ENCODE peak calls at places on chromosomes 4 and X, in four cellular contexts. S is HepG2, V is H1, Y is K562. B is an unnamed sample.

GRCh38 chrX:129478516-129478915 is 44.8 kb downstream of the SMARCA1 start:
- DNase-seq in S (no peak), V (no peak), Y (no peak), B (no peak)

GRCh38 chrX:125205084-125205917 is 114.4 kb upstream of the TEX13C start:
- DNase-seq in S (no peak), V (no peak), Y (no peak), B (no peak)

GRCh38 chrX:152878976-152879755 is 18.7 kb upstream of the ZNF185 start:
- DNase-seq in S (no peak), V (no peak), Y (no peak), B (no peak)

GRCh38 chr4:38310446-38311043 is 350.3 kb downstream of the PTTG2 start:
- DNase-seq in S (no peak), V (no peak), Y (no peak), B (peak)

GRCh38 chrX:102787283-102787682 is 66.7 kb downstream of the GPRASP3 start:
- DNase-seq in S (no peak), V (no peak), Y (no peak), B (no peak)

GRCh38 chr4:77591532-77591931 is 14.1 kb upstream of the CXCL13 start:
- DNase-seq in S (no peak), V (no peak), Y (no peak), B (no peak)

GRCh38 chrX:153662266-153662665 is 11.3 kb downstream of the PNCK start:
- DNase-seq in S (peak), V (no peak), Y (peak), B (no peak)

GRCh38 chr4:29390921-29391320 is 1329.2 kb upstream of the PCDH7 start:
- DNase-seq in S (no peak), V (no peak), Y (no peak), B (no peak)

GRCh38 chr4:3207531-3208037 is 41.4 kb upstream of the MSANTD1 start:
- DNase-seq in S (peak), V (no peak), Y (no peak), B (no peak)

GRCh38 chrX:111040377-111041017 is 55.5 kb upstream of the PAK3 start:
- DNase-seq in S (no peak), V (no peak), Y (no peak), B (no peak)

GRCh38 chrX:56986138-56986537 is 9.2 kb downstream of the SPIN3 start:
- DNase-seq in S (no peak), V (no peak), Y (no peak), B (no peak)

GRCh38 chr4:83305187-83305586 is 20.6 kb upstream of the COQ2 start:
- DNase-seq in S (no peak), V (no peak), Y (no peak), B (no peak)

GRCh38 chr4:16896871-16897270 is 1.6 kb downstream of the LDB2 start:
- DNase-seq in S (no peak), V (no peak), Y (no peak), B (no peak)

GRCh38 chr4:76799139-76799538 is 98.8 kb downstream of the SOWAHB start:
- DNase-seq in S (no peak), V (no peak), Y (no peak), B (no peak)

GRCh38 chrX:47577424-47577823 is 4.8 kb upstream of the TIMP1 start:
- DNase-seq in S (no peak), V (no peak), Y (no peak), B (no peak)

GRCh38 chr4:3267576-3268394 is 18.8 kb downstream of the MSANTD1 start:
- DNase-seq in S (no peak), V (no peak), Y (no peak), B (no peak)

GRCh38 chr4:80268081-80268823 is 1.8 kb downstream of the FGF5 start:
- DNase-seq in S (no peak), V (no peak), Y (no peak), B (no peak)

GRCh38 chrX:10133980-10134676 is 22.6 kb upstream of the CLCN4 start:
- DNase-seq in S (no peak), V (no peak), Y (peak), B (no peak)

GRCh38 chrX:151830911-151831310 is 81.8 kb upstream of the MAGEA4 start:
- DNase-seq in S (no peak), V (no peak), Y (no peak), B (no peak)

GRCh38 chr4:88382621-88383020 is 4.0 kb downstream of the HERC6 start:
- DNase-seq in S (no peak), V (no peak), Y (no peak), B (no peak)

GRCh38 chr4:5705672-5706310 is 2.6 kb downstream of the EVC2 start:
- DNase-seq in S (no peak), V (no peak), Y (peak), B (no peak)

GRCh38 chr4:77052352-77052751 is 23.4 kb downstream of the CCNI start:
- DNase-seq in S (peak), V (no peak), Y (peak), B (no peak)

GRCh38 chr4:147136308-147136707 is 190.6 kb upstream of the TTC29 start:
- DNase-seq in S (no peak), V (no peak), Y (no peak), B (no peak)

GRCh38 chr4:157728215-157728614 is 444.6 kb downstream of the GASK1B start:
- DNase-seq in S (no peak), V (no peak), Y (no peak), B (no peak)

GRCh38 chr4:174228988-174229387 is 54.5 kb downstream of the FBXO8 start:
- DNase-seq in S (no peak), V (no peak), Y (no peak), B (no peak)

GRCh38 chr4:159902648-159903047 is 799.8 kb downstream of the RAPGEF2 start:
- DNase-seq in S (no peak), V (no peak), Y (no peak), B (no peak)

GRCh38 chr4:26719954-26720552 is 136.2 kb downstream of the TBC1D19 start:
- DNase-seq in S (no peak), V (no peak), Y (no peak), B (no peak)

GRCh38 chr4:23855912-23856605 is 33.8 kb downstream of the PPARGC1A start:
- DNase-seq in S (peak), V (no peak), Y (no peak), B (no peak)

GRCh38 chrX:56792270-56793111 is 63.4 kb downstream of the NBDY start:
- DNase-seq in S (no peak), V (no peak), Y (no peak), B (no peak)

GRCh38 chrX:18899796-18900380 is 84.0 kb downstream of the PHKA2 start:
- DNase-seq in S (no peak), V (no peak), Y (no peak), B (no peak)

GRCh38 chr4:2462992-2463762 is 5.7 kb upstream of the RNF4 start:
- DNase-seq in S (no peak), V (no peak), Y (no peak), B (no peak)

GRCh38 chr4:37675587-37676290 is 10.4 kb downstream of the RELL1 start:
- DNase-seq in S (no peak), V (no peak), Y (no peak), B (peak)

GRCh38 chr4:76677571-76678326 is 220.2 kb downstream of the SOWAHB start:
- DNase-seq in S (no peak), V (no peak), Y (no peak), B (no peak)

GRCh38 chr4:101201421-101201820 is 145.9 kb downstream of the PPP3CA start:
- DNase-seq in S (no peak), V (no peak), Y (no peak), B (no peak)

GRCh38 chrX:44218465-44218864 is 125.0 kb downstream of the EFHC2 start:
- DNase-seq in S (no peak), V (no peak), Y (no peak), B (no peak)

GRCh38 chr4:117096462-117096861 is 11.1 kb upstream of the TRAM1L1 start:
- DNase-seq in S (no peak), V (no peak), Y (no peak), B (no peak)

GRCh38 chr4:2299794-2300193 is 37.9 kb upstream of the MXD4 start:
- DNase-seq in S (no peak), V (no peak), Y (no peak), B (no peak)

GRCh38 chr4:1201851-1202525 is 29.6 kb upstream of the SPON2 start:
- DNase-seq in S (no peak), V (no peak), Y (no peak), B (peak)
- TF ChIP-seq TAF1 in S (no peak), V (no peak), Y (no peak), B (no peak)

GRCh38 chr4:152500798-152501434 is 35.0 kb downstream of the FBXW7 start:
- DNase-seq in S (peak), V (peak), Y (peak), B (no peak)
- TF ChIP-seq POLR2AphosphoS5 in S (no peak), V (no peak), Y (no peak), B (no peak)

DNA sequence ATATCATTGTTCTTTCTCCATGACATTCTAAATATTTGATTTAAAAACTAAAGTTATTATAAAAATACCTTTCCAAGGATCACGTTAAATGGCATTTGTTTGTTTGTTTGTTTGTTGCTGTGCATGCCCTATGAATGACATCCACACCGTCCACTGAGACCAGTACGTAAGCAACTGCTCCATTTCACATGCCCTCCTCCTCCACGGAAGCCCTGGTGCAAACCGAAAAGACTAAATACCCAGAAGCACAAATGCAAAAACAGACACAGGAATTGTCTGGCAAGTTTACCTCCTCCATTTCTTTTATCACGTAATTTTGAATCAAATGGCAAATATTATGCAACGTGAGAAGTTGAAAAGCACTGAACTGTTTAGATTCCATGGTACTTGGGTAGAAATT is 23.6 kb downstream of the IRF2 start:
- DNase-seq in S (no peak), V (no peak), Y (no peak), B (no peak)
- TF ChIP-seq TAF1 in S (no peak), V (no peak), Y (no peak), B (no peak)

GRCh38 chr4:96521046-96521536 is 681.2 kb downstream of the PDHA2 start:
- DNase-seq in S (no peak), V (no peak), Y (no peak), B (no peak)

GRCh38 chr4:96524311-96524875 is 684.5 kb downstream of the PDHA2 start:
- DNase-seq in S (no peak), V (no peak), Y (no peak), B (no peak)

GRCh38 chr4:96519291-96519690 is 679.4 kb downstream of the PDHA2 start:
- DNase-seq in S (no peak), V (no peak), Y (no peak), B (no peak)
- TF ChIP-seq POLR2AphosphoS5 in S (no peak), V (no peak), Y (no peak), B (no peak)

GRCh38 chrX:118360429-118361125 is 14.7 kb downstream of the WDR44 start:
- DNase-seq in S (no peak), V (no peak), Y (no peak), B (no peak)
- TF ChIP-seq TAF1 in S (no peak), V (no peak), Y (no peak), B (no peak)

GRCh38 chr4:169099775-169100180 is 89.7 kb upstream of the CBR4 start:
- DNase-seq in S (peak), V (no peak), Y (no peak), B (no peak)
- TF ChIP-seq POLR2AphosphoS5 in S (no peak), V (no peak), Y (no peak), B (no peak)

DNA sequence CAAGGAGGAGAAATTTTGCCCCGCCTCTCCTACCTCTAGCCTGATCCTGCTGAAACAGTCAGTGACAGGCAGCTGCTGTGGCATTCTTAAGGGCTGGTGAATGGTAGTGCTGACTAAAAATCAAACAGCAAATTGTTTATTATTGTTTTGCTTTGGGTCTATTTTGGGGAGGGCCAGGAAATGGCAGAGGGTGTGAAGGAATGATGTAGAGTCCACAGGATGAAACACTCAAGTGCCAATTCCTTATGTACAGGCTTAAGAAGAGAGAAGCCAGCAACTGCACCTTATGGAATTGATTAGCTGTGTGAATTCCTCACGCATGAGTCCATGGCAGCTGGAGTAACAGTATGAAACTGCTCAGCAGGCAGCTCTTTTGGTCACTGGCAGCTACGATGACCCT is 39.7 kb downstream of the VEGFC start:
- DNase-seq in S (no peak), V (no peak), Y (no peak), B (no peak)
- TF ChIP-seq TAF1 in S (no peak), V (no peak), Y (no peak), B (no peak)

GRCh38 chr4:153649572-153649991 is 34.5 kb upstream of the TLR2 start:
- DNase-seq in S (peak), V (no peak), Y (no peak), B (no peak)

GRCh38 chr4:153655004-153655541 is 29.0 kb upstream of the TLR2 start:
- DNase-seq in S (peak), V (no peak), Y (no peak), B (no peak)

GRCh38 chr4:153651961-153652784 is 31.9 kb upstream of the TLR2 start:
- DNase-seq in S (no peak), V (no peak), Y (no peak), B (no peak)

GRCh38 chr4:153647975-153648374 is 36.1 kb upstream of the TLR2 start:
- DNase-seq in S (no peak), V (no peak), Y (no peak), B (no peak)

DNA sequence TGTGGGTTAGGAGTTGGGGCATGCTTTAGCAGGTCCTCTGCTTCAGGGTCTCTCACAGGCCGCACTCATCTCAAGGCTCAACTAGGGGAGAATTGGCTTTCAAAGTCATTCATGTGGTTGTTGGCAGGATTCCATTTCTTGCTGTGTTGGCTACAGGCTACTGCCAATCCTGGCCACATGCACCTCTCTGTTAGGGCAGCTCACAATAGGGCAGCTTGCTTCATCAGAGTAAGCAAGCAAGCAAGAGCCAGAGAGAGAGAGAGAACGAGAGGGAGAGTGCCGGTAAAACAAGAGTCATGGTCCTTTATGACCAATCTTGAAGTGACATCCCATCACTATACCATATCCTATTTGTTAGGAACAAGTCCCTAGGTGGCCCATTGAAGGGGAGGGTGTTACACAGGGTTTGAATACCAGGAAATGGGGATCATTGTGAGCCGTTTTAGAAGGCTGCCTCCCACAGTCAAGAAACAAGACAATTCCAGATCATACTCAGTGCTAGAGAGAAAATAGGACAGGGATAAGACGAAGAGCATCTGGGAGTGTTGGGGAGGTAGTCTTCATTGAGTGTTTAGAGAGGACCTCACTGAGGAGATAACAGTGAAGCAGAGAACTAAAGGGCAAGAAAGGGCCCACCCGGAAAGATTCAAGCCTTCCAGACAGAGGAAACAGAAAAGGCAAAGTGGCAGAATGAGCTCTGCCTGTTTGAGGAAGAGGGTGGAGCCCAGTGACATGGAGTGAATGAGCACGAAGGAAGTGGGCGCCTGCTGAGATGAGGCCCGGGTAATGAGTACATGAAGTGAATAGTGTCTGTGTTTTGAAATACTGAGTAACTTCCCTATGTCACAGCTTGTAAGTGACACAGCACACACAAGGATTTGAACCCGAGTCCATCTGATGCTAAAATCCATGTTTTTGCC is 32.8 kb upstream of the TLR2 start:
- DNase-seq in S (no peak), V (no peak), Y (no peak), B (no peak)
- TF ChIP-seq POLR2AphosphoS5 in S (no peak), V (no peak), Y (no peak), B (no peak)

DNA sequence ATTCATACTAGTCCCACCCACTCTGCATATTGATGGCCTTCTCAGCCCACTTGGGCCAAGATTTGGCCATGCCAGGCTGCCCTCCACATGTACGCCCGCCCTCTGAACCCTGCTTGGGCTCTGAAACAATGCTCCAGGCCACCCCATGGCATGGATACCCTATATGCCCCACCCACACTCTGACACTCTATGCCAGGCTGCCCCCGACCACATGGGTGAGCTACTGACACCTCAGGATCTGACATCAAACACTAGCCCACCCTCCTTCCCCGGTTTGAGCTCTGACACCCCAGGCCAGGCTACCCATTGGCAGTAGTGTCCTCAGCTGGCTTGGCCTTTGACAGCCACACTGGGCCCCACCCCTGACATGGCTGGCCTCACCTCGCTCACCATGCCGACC is 69.5 kb downstream of the HPRT1 start:
- DNase-seq in S (no peak), V (no peak), Y (no peak), B (no peak)
- TF ChIP-seq TAF1 in S (no peak), V (no peak), Y (no peak), B (no peak)

B was measured in GM12891.